ENCODE peak calls at places on chromosomes 5 and 9, in eight cellular contexts. One of them, this sample, is unnamed.

GRCh38 chr9:134641173-134641985 is at the start of gene COL5A1:
- DNase-seq in SW 1271: peak
- DNase-seq in NCI-H1436: peak
- DNase-seq in BJ: peak
- DNase-seq in ovary: peak
- DNase-seq in activated T-helper 1 cell treated with Interleukin-2 at 50 U/mL for 16 hours: no peak
- DNase-seq in stimulated activated CD8-positive, alpha-beta memory T cell treated with anti-CD3 and anti-CD28 coated beads, Interleukin-4, amount 100 ng/mL, for 1 hour: no peak
- DNase-seq in effector CD8-positive, alpha-beta T cell: no peak
- DNase-seq in this sample: no peak

GRCh38 chr9:84123648-84124406 is 143.2 kb downstream of the RMI1 start:
- DNase-seq in SW 1271: no peak
- DNase-seq in NCI-H1436: no peak
- DNase-seq in BJ: no peak
- DNase-seq in ovary: no peak
- DNase-seq in activated T-helper 1 cell treated with Interleukin-2 at 50 U/mL for 16 hours: no peak
- DNase-seq in stimulated activated CD8-positive, alpha-beta memory T cell treated with anti-CD3 and anti-CD28 coated beads, Interleukin-4, amount 100 ng/mL, for 1 hour: no peak
- DNase-seq in effector CD8-positive, alpha-beta T cell: no peak
- DNase-seq in this sample: no peak

GRCh38 chr9:3677541-3677940 is 151.7 kb upstream of the RFX3 start:
- DNase-seq in SW 1271: no peak
- DNase-seq in NCI-H1436: no peak
- DNase-seq in BJ: no peak
- DNase-seq in ovary: no peak
- DNase-seq in activated T-helper 1 cell treated with Interleukin-2 at 50 U/mL for 16 hours: no peak
- DNase-seq in stimulated activated CD8-positive, alpha-beta memory T cell treated with anti-CD3 and anti-CD28 coated beads, Interleukin-4, amount 100 ng/mL, for 1 hour: no peak
- DNase-seq in effector CD8-positive, alpha-beta T cell: no peak
- DNase-seq in this sample: no peak

GRCh38 chr9:136122425-136123383 is 4.0 kb upstream of the TMEM250 start:
- DNase-seq in SW 1271: no peak
- DNase-seq in NCI-H1436: peak
- DNase-seq in BJ: no peak
- DNase-seq in ovary: peak
- DNase-seq in activated T-helper 1 cell treated with Interleukin-2 at 50 U/mL for 16 hours: peak
- DNase-seq in stimulated activated CD8-positive, alpha-beta memory T cell treated with anti-CD3 and anti-CD28 coated beads, Interleukin-4, amount 100 ng/mL, for 1 hour: no peak
- DNase-seq in effector CD8-positive, alpha-beta T cell: peak
- DNase-seq in this sample: no peak

GRCh38 chr9:2181794-2182193 is 166.6 kb downstream of the SMARCA2 start:
- DNase-seq in SW 1271: no peak
- DNase-seq in NCI-H1436: no peak
- DNase-seq in BJ: no peak
- DNase-seq in ovary: no peak
- DNase-seq in activated T-helper 1 cell treated with Interleukin-2 at 50 U/mL for 16 hours: no peak
- DNase-seq in stimulated activated CD8-positive, alpha-beta memory T cell treated with anti-CD3 and anti-CD28 coated beads, Interleukin-4, amount 100 ng/mL, for 1 hour: no peak
- DNase-seq in effector CD8-positive, alpha-beta T cell: no peak
- DNase-seq in this sample: no peak

GRCh38 chr9:89178162-89179120 is at the start of gene SHC3:
- DNase-seq in SW 1271: no peak
- DNase-seq in NCI-H1436: no peak
- DNase-seq in BJ: no peak
- DNase-seq in ovary: no peak
- DNase-seq in activated T-helper 1 cell treated with Interleukin-2 at 50 U/mL for 16 hours: no peak
- DNase-seq in stimulated activated CD8-positive, alpha-beta memory T cell treated with anti-CD3 and anti-CD28 coated beads, Interleukin-4, amount 100 ng/mL, for 1 hour: no peak
- DNase-seq in effector CD8-positive, alpha-beta T cell: no peak
- DNase-seq in this sample: no peak

GRCh38 chr9:27888661-27889295 is 315.5 kb upstream of the C9orf72 start:
- DNase-seq in SW 1271: no peak
- DNase-seq in NCI-H1436: no peak
- DNase-seq in BJ: no peak
- DNase-seq in ovary: no peak
- DNase-seq in activated T-helper 1 cell treated with Interleukin-2 at 50 U/mL for 16 hours: no peak
- DNase-seq in stimulated activated CD8-positive, alpha-beta memory T cell treated with anti-CD3 and anti-CD28 coated beads, Interleukin-4, amount 100 ng/mL, for 1 hour: no peak
- DNase-seq in effector CD8-positive, alpha-beta T cell: no peak
- DNase-seq in this sample: no peak

GRCh38 chr9:105319514-105319863 is 75.0 kb downstream of the SLC44A1 start:
- DNase-seq in SW 1271: no peak
- DNase-seq in NCI-H1436: no peak
- DNase-seq in BJ: no peak
- DNase-seq in ovary: no peak
- DNase-seq in activated T-helper 1 cell treated with Interleukin-2 at 50 U/mL for 16 hours: no peak
- DNase-seq in stimulated activated CD8-positive, alpha-beta memory T cell treated with anti-CD3 and anti-CD28 coated beads, Interleukin-4, amount 100 ng/mL, for 1 hour: no peak
- DNase-seq in effector CD8-positive, alpha-beta T cell: no peak
- DNase-seq in this sample: no peak

GRCh38 chr5:14728109-14728938 is 63.8 kb downstream of the OTULIN start:
- DNase-seq in SW 1271: no peak
- DNase-seq in NCI-H1436: no peak
- DNase-seq in BJ: no peak
- DNase-seq in ovary: no peak
- DNase-seq in activated T-helper 1 cell treated with Interleukin-2 at 50 U/mL for 16 hours: no peak
- DNase-seq in stimulated activated CD8-positive, alpha-beta memory T cell treated with anti-CD3 and anti-CD28 coated beads, Interleukin-4, amount 100 ng/mL, for 1 hour: no peak
- DNase-seq in effector CD8-positive, alpha-beta T cell: no peak
- DNase-seq in this sample: no peak

GRCh38 chr5:58751222-58751621 is 168.3 kb downstream of the RAB3C start:
- DNase-seq in SW 1271: no peak
- DNase-seq in NCI-H1436: no peak
- DNase-seq in BJ: no peak
- DNase-seq in ovary: no peak
- DNase-seq in activated T-helper 1 cell treated with Interleukin-2 at 50 U/mL for 16 hours: no peak
- DNase-seq in stimulated activated CD8-positive, alpha-beta memory T cell treated with anti-CD3 and anti-CD28 coated beads, Interleukin-4, amount 100 ng/mL, for 1 hour: no peak
- DNase-seq in effector CD8-positive, alpha-beta T cell: no peak
- DNase-seq in this sample: no peak

GRCh38 chr5:3309538-3309937 is 286.1 kb upstream of the IRX1 start:
- DNase-seq in SW 1271: no peak
- DNase-seq in NCI-H1436: no peak
- DNase-seq in BJ: no peak
- DNase-seq in ovary: no peak
- DNase-seq in activated T-helper 1 cell treated with Interleukin-2 at 50 U/mL for 16 hours: no peak
- DNase-seq in stimulated activated CD8-positive, alpha-beta memory T cell treated with anti-CD3 and anti-CD28 coated beads, Interleukin-4, amount 100 ng/mL, for 1 hour: no peak
- DNase-seq in effector CD8-positive, alpha-beta T cell: no peak
- DNase-seq in this sample: no peak

GRCh38 chr9:121889990-121890563 is 203.0 kb downstream of the TTLL11 start:
- DNase-seq in SW 1271: no peak
- DNase-seq in NCI-H1436: no peak
- DNase-seq in BJ: no peak
- DNase-seq in ovary: no peak
- DNase-seq in activated T-helper 1 cell treated with Interleukin-2 at 50 U/mL for 16 hours: no peak
- DNase-seq in stimulated activated CD8-positive, alpha-beta memory T cell treated with anti-CD3 and anti-CD28 coated beads, Interleukin-4, amount 100 ng/mL, for 1 hour: no peak
- DNase-seq in effector CD8-positive, alpha-beta T cell: no peak
- DNase-seq in this sample: no peak

GRCh38 chr9:114518599-114519022 is 13.3 kb upstream of the WHRN start:
- DNase-seq in SW 1271: no peak
- DNase-seq in NCI-H1436: no peak
- DNase-seq in BJ: no peak
- DNase-seq in ovary: no peak
- DNase-seq in activated T-helper 1 cell treated with Interleukin-2 at 50 U/mL for 16 hours: no peak
- DNase-seq in stimulated activated CD8-positive, alpha-beta memory T cell treated with anti-CD3 and anti-CD28 coated beads, Interleukin-4, amount 100 ng/mL, for 1 hour: no peak
- DNase-seq in effector CD8-positive, alpha-beta T cell: no peak
- DNase-seq in this sample: no peak

GRCh38 chr9:134066923-134067851 is 639 bp downstream of the BRD3 start:
- DNase-seq in SW 1271: no peak
- DNase-seq in NCI-H1436: peak
- DNase-seq in BJ: no peak
- DNase-seq in ovary: peak
- DNase-seq in activated T-helper 1 cell treated with Interleukin-2 at 50 U/mL for 16 hours: peak
- DNase-seq in stimulated activated CD8-positive, alpha-beta memory T cell treated with anti-CD3 and anti-CD28 coated beads, Interleukin-4, amount 100 ng/mL, for 1 hour: no peak
- DNase-seq in effector CD8-positive, alpha-beta T cell: peak
- DNase-seq in this sample: no peak

GRCh38 chr9:126219166-126219565 is 107.5 kb upstream of the MVB12B start:
- DNase-seq in SW 1271: no peak
- DNase-seq in NCI-H1436: no peak
- DNase-seq in BJ: no peak
- DNase-seq in ovary: no peak
- DNase-seq in activated T-helper 1 cell treated with Interleukin-2 at 50 U/mL for 16 hours: no peak
- DNase-seq in stimulated activated CD8-positive, alpha-beta memory T cell treated with anti-CD3 and anti-CD28 coated beads, Interleukin-4, amount 100 ng/mL, for 1 hour: no peak
- DNase-seq in effector CD8-positive, alpha-beta T cell: no peak
- DNase-seq in this sample: no peak

GRCh38 chr5:33441241-33441844 is 578 bp downstream of the TARS1 start:
- DNase-seq in SW 1271: peak
- DNase-seq in NCI-H1436: no peak
- DNase-seq in BJ: no peak
- DNase-seq in ovary: no peak
- DNase-seq in activated T-helper 1 cell treated with Interleukin-2 at 50 U/mL for 16 hours: peak
- DNase-seq in stimulated activated CD8-positive, alpha-beta memory T cell treated with anti-CD3 and anti-CD28 coated beads, Interleukin-4, amount 100 ng/mL, for 1 hour: no peak
- DNase-seq in effector CD8-positive, alpha-beta T cell: peak
- DNase-seq in this sample: no peak

GRCh38 chr5:125575561-125576504 is 829.4 kb upstream of the ZNF608 start:
- DNase-seq in SW 1271: no peak
- DNase-seq in NCI-H1436: peak
- DNase-seq in BJ: no peak
- DNase-seq in ovary: no peak
- DNase-seq in activated T-helper 1 cell treated with Interleukin-2 at 50 U/mL for 16 hours: no peak
- DNase-seq in stimulated activated CD8-positive, alpha-beta memory T cell treated with anti-CD3 and anti-CD28 coated beads, Interleukin-4, amount 100 ng/mL, for 1 hour: no peak
- DNase-seq in effector CD8-positive, alpha-beta T cell: no peak
- DNase-seq in this sample: no peak

GRCh38 chr9:2093920-2094597 is 78.9 kb downstream of the SMARCA2 start:
- DNase-seq in SW 1271: no peak
- DNase-seq in NCI-H1436: no peak
- DNase-seq in BJ: peak
- DNase-seq in ovary: no peak
- DNase-seq in activated T-helper 1 cell treated with Interleukin-2 at 50 U/mL for 16 hours: no peak
- DNase-seq in stimulated activated CD8-positive, alpha-beta memory T cell treated with anti-CD3 and anti-CD28 coated beads, Interleukin-4, amount 100 ng/mL, for 1 hour: no peak
- DNase-seq in effector CD8-positive, alpha-beta T cell: no peak
- DNase-seq in this sample: peak

GRCh38 chr9:113361304-113362018 is 12.1 kb downstream of the BSPRY start:
- DNase-seq in SW 1271: no peak
- DNase-seq in NCI-H1436: no peak
- DNase-seq in BJ: no peak
- DNase-seq in ovary: no peak
- DNase-seq in activated T-helper 1 cell treated with Interleukin-2 at 50 U/mL for 16 hours: no peak
- DNase-seq in stimulated activated CD8-positive, alpha-beta memory T cell treated with anti-CD3 and anti-CD28 coated beads, Interleukin-4, amount 100 ng/mL, for 1 hour: no peak
- DNase-seq in effector CD8-positive, alpha-beta T cell: no peak
- DNase-seq in this sample: no peak

GRCh38 chr5:176543428-176544182 is 5.5 kb upstream of the CDHR2 start:
- DNase-seq in SW 1271: peak
- DNase-seq in NCI-H1436: no peak
- DNase-seq in BJ: no peak
- DNase-seq in ovary: peak
- DNase-seq in activated T-helper 1 cell treated with Interleukin-2 at 50 U/mL for 16 hours: peak
- DNase-seq in stimulated activated CD8-positive, alpha-beta memory T cell treated with anti-CD3 and anti-CD28 coated beads, Interleukin-4, amount 100 ng/mL, for 1 hour: no peak
- DNase-seq in effector CD8-positive, alpha-beta T cell: peak
- DNase-seq in this sample: no peak

GRCh38 chr9:4840018-4840417 is 47.3 kb downstream of the RCL1 start:
- DNase-seq in SW 1271: no peak
- DNase-seq in NCI-H1436: no peak
- DNase-seq in BJ: no peak
- DNase-seq in ovary: no peak
- DNase-seq in activated T-helper 1 cell treated with Interleukin-2 at 50 U/mL for 16 hours: no peak
- DNase-seq in stimulated activated CD8-positive, alpha-beta memory T cell treated with anti-CD3 and anti-CD28 coated beads, Interleukin-4, amount 100 ng/mL, for 1 hour: no peak
- DNase-seq in effector CD8-positive, alpha-beta T cell: no peak
- DNase-seq in this sample: no peak

GRCh38 chr9:71105192-71105591 is 16.2 kb downstream of the TRPM3 start:
- DNase-seq in SW 1271: no peak
- DNase-seq in NCI-H1436: no peak
- DNase-seq in BJ: no peak
- DNase-seq in ovary: no peak
- DNase-seq in activated T-helper 1 cell treated with Interleukin-2 at 50 U/mL for 16 hours: no peak
- DNase-seq in stimulated activated CD8-positive, alpha-beta memory T cell treated with anti-CD3 and anti-CD28 coated beads, Interleukin-4, amount 100 ng/mL, for 1 hour: no peak
- DNase-seq in effector CD8-positive, alpha-beta T cell: no peak
- DNase-seq in this sample: no peak

This sample was measured in HS-27A.